ENCODE peak calls at places on chromosomes 3 and 15, in four cellular contexts. One of them, this sample, is unnamed.

GRCh38 chr3:131735121-131735520 is 232.3 kb upstream of the MRPL3 start:
- DNase-seq in stimulated activated CD8-positive, alpha-beta memory T cell treated with anti-CD3 and anti-CD28 coated beads, Interleukin-7, amount 100 ng/mL, for 1 hour: no peak
- DNase-seq in T-helper 1 cell: no peak
- DNase-seq in SHP77: no peak
- DNase-seq in this sample: no peak

GRCh38 chr3:46423588-46423987 is 16.5 kb downstream of the CCRL2 start:
- DNase-seq in stimulated activated CD8-positive, alpha-beta memory T cell treated with anti-CD3 and anti-CD28 coated beads, Interleukin-7, amount 100 ng/mL, for 1 hour: no peak
- DNase-seq in T-helper 1 cell: no peak
- DNase-seq in SHP77: no peak
- DNase-seq in this sample: no peak

GRCh38 chr15:27897481-27897880 is 201.6 kb downstream of the OCA2 start:
- DNase-seq in stimulated activated CD8-positive, alpha-beta memory T cell treated with anti-CD3 and anti-CD28 coated beads, Interleukin-7, amount 100 ng/mL, for 1 hour: no peak
- DNase-seq in T-helper 1 cell: no peak
- DNase-seq in SHP77: no peak
- DNase-seq in this sample: no peak

GRCh38 chr3:84978833-84979232 is 20.0 kb downstream of the CADM2 start:
- DNase-seq in stimulated activated CD8-positive, alpha-beta memory T cell treated with anti-CD3 and anti-CD28 coated beads, Interleukin-7, amount 100 ng/mL, for 1 hour: no peak
- DNase-seq in T-helper 1 cell: no peak
- DNase-seq in SHP77: peak; percentile 58
- DNase-seq in this sample: no peak

GRCh38 chr3:41681479-41681878 is 280.4 kb downstream of the ULK4 start:
- DNase-seq in stimulated activated CD8-positive, alpha-beta memory T cell treated with anti-CD3 and anti-CD28 coated beads, Interleukin-7, amount 100 ng/mL, for 1 hour: no peak
- DNase-seq in T-helper 1 cell: no peak
- DNase-seq in SHP77: no peak
- DNase-seq in this sample: no peak

GRCh38 chr3:183285828-183286457 is 32.9 kb downstream of the B3GNT5 start:
- DNase-seq in stimulated activated CD8-positive, alpha-beta memory T cell treated with anti-CD3 and anti-CD28 coated beads, Interleukin-7, amount 100 ng/mL, for 1 hour: peak; percentile 77
- DNase-seq in T-helper 1 cell: peak; percentile 88
- DNase-seq in SHP77: peak; percentile 98
- DNase-seq in this sample: no peak

GRCh38 chr3:170830580-170830979 is 39.4 kb downstream of the RPL22L1 start:
- DNase-seq in stimulated activated CD8-positive, alpha-beta memory T cell treated with anti-CD3 and anti-CD28 coated beads, Interleukin-7, amount 100 ng/mL, for 1 hour: no peak
- DNase-seq in T-helper 1 cell: no peak
- DNase-seq in SHP77: no peak
- DNase-seq in this sample: no peak

GRCh38 chr3:37221407-37221806 is 47.0 kb upstream of the LRRFIP2 start:
- DNase-seq in stimulated activated CD8-positive, alpha-beta memory T cell treated with anti-CD3 and anti-CD28 coated beads, Interleukin-7, amount 100 ng/mL, for 1 hour: no peak
- DNase-seq in T-helper 1 cell: no peak
- DNase-seq in SHP77: no peak
- DNase-seq in this sample: no peak

GRCh38 chr3:13045245-13045903 is 27.9 kb downstream of the IQSEC1 start:
- DNase-seq in stimulated activated CD8-positive, alpha-beta memory T cell treated with anti-CD3 and anti-CD28 coated beads, Interleukin-7, amount 100 ng/mL, for 1 hour: no peak
- DNase-seq in T-helper 1 cell: no peak
- DNase-seq in SHP77: no peak
- DNase-seq in this sample: no peak

GRCh38 chr3:41608267-41608822 is 353.6 kb downstream of the ULK4 start:
- DNase-seq in stimulated activated CD8-positive, alpha-beta memory T cell treated with anti-CD3 and anti-CD28 coated beads, Interleukin-7, amount 100 ng/mL, for 1 hour: no peak
- DNase-seq in T-helper 1 cell: no peak
- DNase-seq in SHP77: no peak
- DNase-seq in this sample: no peak

GRCh38 chr3:58029842-58030584 is 21.8 kb downstream of the FLNB start:
- DNase-seq in stimulated activated CD8-positive, alpha-beta memory T cell treated with anti-CD3 and anti-CD28 coated beads, Interleukin-7, amount 100 ng/mL, for 1 hour: no peak
- DNase-seq in T-helper 1 cell: no peak
- DNase-seq in SHP77: no peak
- DNase-seq in this sample: peak; percentile 52